ENCODE peak calls at places on chromosomes 12 and 14, in four cellular contexts. G, P, E and T are unnamed samples.

GRCh38 chr12:118034429-118035193 is 18.1 kb downstream of the RFC5 start:
- DNase-seq in P (peak; percentile 68), E (peak; percentile 60), G (no peak), T (peak; percentile 61)

GRCh38 chr12:124588689-124589318 is 21.4 kb upstream of the NCOR2 start:
- DNase-seq in E (peak; percentile 79), G (no peak), P (peak; percentile 73), T (peak; percentile 80)

GRCh38 chr14:90698379-90698869 is 117.8 kb downstream of the TTC7B start:
- DNase-seq in E (peak; percentile 74), P (peak; percentile 71), G (no peak), T (peak; percentile 68)

GRCh38 chr12:25997401-25997973 is 39.0 kb downstream of the RASSF8 start:
- DNase-seq in E (peak; percentile 97), G (no peak), P (peak; percentile 93), T (peak; percentile 73)

GRCh38 chr12:123472438-123472849 is 14.5 kb downstream of the SNRNP35 start:
- DNase-seq in G (no peak), P (no peak), E (no peak), T (no peak)

GRCh38 chr12:3752741-3753486 is at the start of gene CRACR2A:
- DNase-seq in E (peak; percentile 62), G (peak; percentile 92), P (peak; percentile 79), T (peak; percentile 65)

GRCh38 chr12:93966516-93967133 is 181.8 kb upstream of the PLXNC1 start:
- DNase-seq in P (no peak), E (no peak), G (no peak), T (no peak)

GRCh38 chr12:67220065-67220464 is 49.1 kb upstream of the CAND1 start:
- DNase-seq in G (no peak), E (no peak), P (peak; percentile 19), T (peak; percentile 3)

GRCh38 chr14:33943081-33943480 is 7.8 kb downstream of the EGLN3 start:
- DNase-seq in G (no peak), P (no peak), E (no peak), T (no peak)

GRCh38 chr12:69671597-69671996 is 27.5 kb downstream of the BEST3 start:
- DNase-seq in E (no peak), G (no peak), P (no peak), T (no peak)

GRCh38 chr12:52984136-52984535 is 22.1 kb upstream of the EIF4B start:
- DNase-seq in E (no peak), P (no peak), G (no peak), T (no peak)
- TF ChIP-seq CTCF in E (peak; percentile 18), P (no peak), G (no peak), T (peak; percentile 5)

DNA sequence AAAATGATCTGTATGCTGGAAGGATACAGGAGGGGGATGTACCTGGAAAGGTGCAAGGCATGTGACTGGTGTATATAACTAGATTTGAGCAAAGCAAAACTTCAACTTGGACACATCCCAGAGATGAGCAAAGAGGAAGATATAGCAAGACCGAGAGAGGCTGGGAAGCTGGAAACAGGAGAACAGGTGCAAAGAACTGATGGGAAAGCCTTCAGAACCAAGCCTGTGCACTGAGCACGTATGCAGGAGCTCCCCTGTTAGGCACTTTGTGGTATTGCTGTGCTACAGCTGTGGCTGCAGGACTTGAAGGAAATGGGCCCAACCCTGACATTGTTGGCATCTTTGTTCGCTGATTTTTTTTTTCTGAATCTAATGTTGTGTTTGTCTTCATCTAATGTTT is 120.7 kb upstream of the PWP1 start:
- DNase-seq in P (peak; percentile 72), G (no peak), E (peak; percentile 18), T (no peak)
- TF ChIP-seq CTCF in P (peak; percentile 83), G (peak; percentile 46), E (peak; percentile 27), T (peak; percentile 5)

DNA sequence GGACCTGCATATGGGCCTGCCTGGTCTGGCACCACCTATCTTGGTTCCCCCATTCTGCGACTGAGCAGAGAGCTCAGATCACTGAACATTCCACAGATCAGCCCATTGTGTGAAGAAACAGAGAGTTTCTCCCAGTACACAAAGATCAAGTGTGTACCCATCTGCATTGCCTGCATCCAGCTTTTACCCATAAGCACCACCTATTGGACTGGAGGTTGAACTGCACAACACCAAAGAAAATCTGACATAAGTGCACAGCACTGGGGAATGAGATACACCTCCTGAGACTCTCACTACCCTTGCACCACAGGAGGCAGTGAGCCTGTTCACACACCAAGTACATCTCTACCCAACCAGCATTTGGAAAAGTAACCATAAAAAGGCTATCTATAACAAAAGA is 362.6 kb upstream of the CLEC14A start:
- DNase-seq in E (no peak), G (no peak), P (no peak), T (no peak)
- TF ChIP-seq CTCF in E (peak; percentile 5), G (peak; percentile 5), P (no peak), T (no peak)

DNA sequence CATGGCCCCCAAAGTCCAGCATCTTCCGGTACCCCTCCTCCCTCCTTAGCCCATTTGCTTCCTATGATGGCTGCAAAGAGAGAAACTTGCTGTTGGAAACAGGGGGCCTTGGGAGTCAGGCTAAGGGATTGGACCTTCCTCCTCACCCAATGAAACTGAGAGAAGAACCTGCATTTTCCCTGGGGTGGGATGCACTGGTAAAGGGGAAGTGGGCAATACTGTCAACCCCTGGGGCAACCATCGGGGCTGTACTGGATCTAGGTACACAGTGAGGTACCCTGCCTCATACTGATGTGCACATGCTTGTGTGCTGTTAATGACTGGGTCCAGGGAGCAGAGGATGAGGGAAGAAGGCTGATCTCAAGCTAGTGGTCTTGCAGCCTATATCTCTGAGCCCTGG is 11.0 kb upstream of the JPH4 start:
- DNase-seq in P (no peak), G (no peak), E (no peak), T (no peak)
- TF ChIP-seq CTCF in P (no peak), G (no peak), E (no peak), T (no peak)